ENCODE peak calls at places on chromosomes 5 and 9, in eight cellular contexts. P is kidney, W is choroid plexus epithelial cell, U is tibial nerve, J is A549, D is spleen, O is RWPE1, Z is astrocyte of the spinal cord. L is an unnamed sample.

GRCh38 chr9:129250786-129251185 is 72.7 kb upstream of the IER5L start:
- DNase-seq in P (no peak), W (peak; percentile 66), U (no peak), J (no peak), D (no peak), O (no peak), Z (no peak), L (no peak)

GRCh38 chr5:17203329-17204132 is 13.9 kb upstream of the BASP1 start:
- DNase-seq in P (no peak), W (peak; percentile 91), U (no peak), J (peak; percentile 76), D (no peak), O (peak; percentile 73), Z (peak; percentile 77), L (peak; percentile 66)

GRCh38 chr5:1129725-1130082 is 17.8 kb upstream of the SLC12A7 start:
- DNase-seq in P (peak; percentile 88), W (no peak), U (no peak), J (no peak), D (no peak), O (peak; percentile 38), Z (no peak), L (no peak)

GRCh38 chr5:125372694-125373621 is 626.5 kb upstream of the ZNF608 start:
- DNase-seq in P (no peak), W (peak; percentile 39), U (no peak), J (no peak), D (no peak), O (no peak), Z (peak; percentile 59), L (no peak)

GRCh38 chr5:43874772-43875171 is 271.8 kb downstream of the NNT start:
- DNase-seq in P (no peak), W (peak; percentile 2), U (no peak), J (no peak), D (no peak), O (peak; percentile 4), Z (peak; percentile 14), L (no peak)

GRCh38 chr9:87189006-87189405 is 241.7 kb upstream of the GAS1 start:
- DNase-seq in P (no peak), W (peak; percentile 63), U (no peak), J (no peak), D (no peak), O (no peak), Z (no peak), L (no peak)

GRCh38 chr5:122683631-122684030 is 91.2 kb upstream of the SNX2 start:
- DNase-seq in P (no peak), W (no peak), U (no peak), J (no peak), D (no peak), O (no peak), Z (no peak), L (no peak)

GRCh38 chr5:170597109-170597741 is 93.4 kb downstream of the KCNIP1 start:
- DNase-seq in P (no peak), W (peak; percentile 44), U (peak; percentile 19), J (peak; percentile 15), D (no peak), O (peak; percentile 62), Z (peak; percentile 50), L (no peak)

GRCh38 chr9:34589656-34590375 is at the start of gene CNTFR:
- DNase-seq in P (no peak), W (no peak), U (no peak), J (no peak), D (peak; percentile 66), O (no peak), Z (no peak), L (no peak)

GRCh38 chr9:97831843-97832636 is 21.0 kb upstream of the FOXE1 start:
- DNase-seq in P (no peak), W (no peak), U (no peak), J (no peak), D (no peak), O (no peak), Z (no peak), L (no peak)

GRCh38 chr5:173988554-173989431 is at the start of gene C5orf47:
- DNase-seq in P (no peak), W (no peak), U (no peak), J (no peak), D (no peak), O (no peak), Z (no peak), L (no peak)

GRCh38 chr9:38022995-38023394 is 46.0 kb downstream of the SHB start:
- DNase-seq in P (no peak), W (no peak), U (no peak), J (no peak), D (no peak), O (no peak), Z (no peak), L (no peak)

GRCh38 chr5:38556599-38557308 is at the start of gene LIFR:
- DNase-seq in P (peak; percentile 95), W (peak; percentile 86), U (peak; percentile 70), J (peak; percentile 85), D (peak; percentile 85), O (peak; percentile 77), Z (peak; percentile 83), L (peak; percentile 45)

GRCh38 chr9:16010221-16010620 is 457.4 kb downstream of the CCDC171 start:
- DNase-seq in P (no peak), W (no peak), U (no peak), J (no peak), D (no peak), O (no peak), Z (no peak), L (no peak)

GRCh38 chr9:2837915-2838314 is 6.0 kb downstream of the PUM3 start:
- DNase-seq in P (no peak), W (peak; percentile 54), U (no peak), J (peak; percentile 11), D (no peak), O (peak; percentile 2), Z (no peak), L (no peak)

GRCh38 chr5:60299944-60300343 is 400.0 kb downstream of the DEPDC1B start:
- DNase-seq in P (no peak), W (no peak), U (no peak), J (no peak), D (no peak), O (no peak), Z (no peak), L (no peak)

GRCh38 chr5:60297658-60298057 is 402.3 kb downstream of the DEPDC1B start:
- DNase-seq in P (no peak), W (no peak), U (no peak), J (no peak), D (no peak), O (no peak), Z (no peak), L (no peak)

GRCh38 chr5:60293518-60293917 is 400.0 kb upstream of the PDE4D start:
- DNase-seq in P (no peak), W (no peak), U (no peak), J (no peak), D (no peak), O (no peak), Z (no peak), L (no peak)

DNA sequence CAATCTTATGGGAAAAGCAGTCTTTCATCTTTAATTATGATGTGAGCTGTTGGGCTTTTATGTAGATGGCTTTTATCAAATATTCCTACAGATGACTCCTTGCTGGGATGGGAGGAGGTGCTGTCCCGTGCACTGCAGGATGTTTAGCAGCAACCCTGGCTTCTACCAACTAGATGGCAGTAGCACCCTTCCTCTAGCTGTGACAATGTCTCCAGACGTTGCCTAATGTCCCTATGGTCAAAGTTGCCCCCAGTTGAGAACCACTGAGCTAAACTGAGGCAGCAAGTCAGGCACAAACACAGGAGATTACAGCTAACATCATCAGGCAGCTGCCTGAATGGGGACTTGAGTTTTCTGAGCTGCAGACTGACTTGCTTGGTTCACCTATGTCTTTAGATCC is 401.9 kb upstream of the PDE4D start:
- DNase-seq in P (no peak), W (peak; percentile 72), U (no peak), J (peak; percentile 61), D (no peak), O (no peak), Z (peak; percentile 37), L (no peak)
- TF ChIP-seq CTCF in P (peak; percentile 40), W (peak; percentile 88), U (no peak), J (peak; percentile 61), D (no peak), O (no peak), Z (peak; percentile 73), L (peak; percentile 53)

DNA sequence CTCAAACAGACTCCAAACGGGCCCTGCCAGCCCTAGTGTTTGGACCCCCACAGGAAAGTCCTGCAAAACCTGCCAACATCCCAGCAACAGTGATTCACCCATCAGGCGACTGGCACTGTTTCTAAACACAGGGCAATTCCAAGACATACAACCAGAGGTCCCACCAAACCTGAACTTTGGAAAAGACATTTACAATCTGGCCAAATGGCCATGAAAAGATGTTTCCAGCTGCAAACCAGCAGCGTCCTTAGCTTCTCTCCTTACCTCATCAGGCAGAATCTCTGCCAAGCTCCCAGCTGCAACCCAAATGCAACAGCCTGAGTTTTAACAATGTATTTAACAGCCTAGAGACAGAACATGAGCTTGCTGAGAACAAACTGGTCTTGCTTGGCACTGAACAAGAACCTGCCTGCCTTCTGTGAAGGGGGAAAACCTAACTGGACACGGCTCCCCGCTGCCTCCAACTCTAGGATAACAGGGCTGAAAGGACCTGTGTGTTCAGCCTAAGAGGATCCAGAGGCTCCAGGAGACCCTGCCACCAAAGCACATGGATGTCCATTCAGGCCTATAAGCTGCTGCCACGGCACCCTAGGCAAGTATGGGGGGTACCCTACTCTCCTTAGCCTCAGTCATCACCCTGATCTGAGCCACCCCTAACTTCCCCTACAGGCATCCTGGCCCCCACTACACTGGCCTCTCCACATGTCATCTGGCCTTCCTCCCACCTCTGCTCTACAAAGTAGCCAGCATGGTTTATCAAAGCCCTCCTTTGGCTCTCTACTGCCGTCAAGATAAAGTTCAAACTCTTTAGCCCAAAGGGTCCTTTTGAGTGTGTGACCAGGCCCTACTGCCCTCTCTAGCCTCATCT is 5.6 kb downstream of the P4HA2 start:
- DNase-seq in P (no peak), W (peak; percentile 84), U (peak; percentile 45), J (no peak), D (peak; percentile 41), O (no peak), Z (peak; percentile 86), L (peak; percentile 79)
- TF ChIP-seq CTCF in P (no peak), W (peak; percentile 5), U (no peak), J (no peak), D (no peak), O (no peak), Z (no peak), L (peak; percentile 43)

DNA sequence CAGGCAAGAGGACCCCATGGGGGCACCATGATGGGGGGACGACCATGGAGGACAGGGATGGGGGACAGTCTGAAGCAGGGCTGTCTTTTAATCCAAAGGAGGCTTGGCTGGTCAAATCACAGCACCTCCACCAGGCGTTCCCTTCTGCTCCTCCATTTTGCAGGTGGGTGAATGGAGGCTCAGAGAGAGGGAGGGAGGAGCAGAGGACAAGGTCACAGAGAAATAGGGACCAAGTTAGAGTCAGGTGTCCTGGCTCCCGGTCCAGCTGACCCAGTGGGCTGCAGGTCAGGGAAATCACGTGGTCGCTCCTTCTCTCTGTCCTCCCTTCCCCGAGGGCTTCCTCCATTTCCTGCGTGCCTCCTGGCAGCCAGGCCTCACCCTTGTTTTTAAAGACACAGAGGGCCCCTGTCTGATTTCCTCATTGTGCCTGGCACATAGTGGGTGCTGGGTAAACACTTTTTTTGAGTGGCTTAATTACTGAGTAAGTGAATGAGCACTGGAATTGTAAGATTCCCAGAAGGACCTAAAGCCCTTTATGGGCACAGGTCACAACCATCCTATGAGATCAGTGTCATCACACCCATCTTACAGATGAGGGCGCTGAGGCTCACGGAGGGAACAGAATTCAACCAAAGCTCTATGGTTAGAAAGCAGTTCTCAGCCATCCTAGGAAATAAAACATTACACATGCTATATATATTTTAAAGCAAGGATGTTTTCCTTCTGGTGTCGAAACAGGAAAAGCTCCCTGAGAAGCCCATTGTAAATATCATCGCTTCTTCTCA is 156.2 kb upstream of the SMIM23 start:
- DNase-seq in P (no peak), W (peak; percentile 46), U (no peak), J (peak; percentile 24), D (no peak), O (no peak), Z (no peak), L (no peak)
- TF ChIP-seq CTCF in P (no peak), W (peak; percentile 42), U (no peak), J (no peak), D (no peak), O (no peak), Z (peak; percentile 17), L (no peak)

GRCh38 chr5:107868994-107869393 is 198.3 kb upstream of the EFNA5 start:
- DNase-seq in P (no peak), W (no peak), U (no peak), J (no peak), D (no peak), O (no peak), Z (no peak), L (no peak)
- TF ChIP-seq CTCF in P (no peak), W (no peak), U (no peak), J (no peak), D (no peak), O (no peak), Z (no peak), L (no peak)